ENCODE peak calls at places on chromosomes 6 and 20, in five cellular contexts. E, A, T, U and O are unnamed samples.

GRCh38 chr20:17059465-17059864 is 167.4 kb upstream of the PCSK2 start:
- DNase-seq in E (peak), A (no peak), T (no peak), U (no peak), O (no peak)

GRCh38 chr20:38915355-38915754 is 10.9 kb upstream of the FAM83D start:
- DNase-seq in E (no peak), A (no peak), T (no peak), U (no peak), O (no peak)

GRCh38 chr20:29878777-29879442 is 1378.6 kb upstream of the DEFB115 start:
- DNase-seq in E (no peak), A (peak), T (no peak), U (no peak), O (no peak)

GRCh38 chr6:12371151-12371550 is 81.0 kb downstream of the EDN1 start:
- DNase-seq in E (peak), A (no peak), T (no peak), U (no peak), O (no peak)

GRCh38 chr20:19431308-19431685 is 218.9 kb downstream of the SLC24A3 start:
- DNase-seq in E (no peak), A (no peak), T (no peak), U (no peak), O (no peak)

GRCh38 chr6:342832-343179 is 48.7 kb upstream of the IRF4 start:
- DNase-seq in E (no peak), A (no peak), T (no peak), U (no peak), O (no peak)

GRCh38 chr6:31727717-31728671 is 1.1 kb downstream of the DDAH2 start:
- DNase-seq in E (no peak), A (no peak), T (no peak), U (no peak), O (no peak)

GRCh38 chr6:102488729-102489128 is 1095.2 kb downstream of the GRIK2 start:
- DNase-seq in E (no peak), A (no peak), T (no peak), U (no peak), O (no peak)

GRCh38 chr20:1306316-1307135 is 22.4 kb downstream of the SDCBP2 start:
- DNase-seq in E (no peak), A (no peak), T (no peak), U (no peak), O (no peak)

GRCh38 chr6:47817749-47818148 is 35.9 kb downstream of the OPN5 start:
- DNase-seq in E (no peak), A (no peak), T (no peak), U (no peak), O (no peak)

GRCh38 chr20:48959902-48960550 is 38.5 kb downstream of the ARFGEF2 start:
- DNase-seq in E (no peak), A (no peak), T (no peak), U (no peak), O (no peak)

GRCh38 chr20:6994452-6994851 is 227.0 kb downstream of the BMP2 start:
- DNase-seq in E (peak), A (no peak), T (no peak), U (no peak), O (no peak)

GRCh38 chr20:36700438-36700837 is 45.5 kb downstream of the NDRG3 start:
- DNase-seq in E (no peak), A (no peak), T (no peak), U (no peak), O (no peak)

GRCh38 chr6:113879186-113880096 is 22.3 kb downstream of the MARCKS start:
- DNase-seq in E (peak), A (peak), T (no peak), U (no peak), O (peak)

GRCh38 chr6:12865117-12865516 is 148.6 kb downstream of the PHACTR1 start:
- DNase-seq in E (no peak), A (no peak), T (no peak), U (no peak), O (no peak)

GRCh38 chr20:13685623-13686022 is 46.9 kb upstream of the TASP1 start:
- DNase-seq in E (no peak), A (no peak), T (no peak), U (no peak), O (no peak)

GRCh38 chr6:14046476-14047068 is 71.0 kb upstream of the CD83 start:
- DNase-seq in E (peak), A (peak), T (no peak), U (peak), O (peak)

GRCh38 chr6:6930223-6930880 is 177.4 kb upstream of the RREB1 start:
- DNase-seq in E (no peak), A (no peak), T (no peak), U (no peak), O (no peak)

GRCh38 chr6:10418862-10419748 is 4.2 kb upstream of the TFAP2A start:
- DNase-seq in E (peak), A (peak), T (no peak), U (no peak), O (no peak)

GRCh38 chr6:131680868-131681267 is 20.3 kb downstream of the OR2A4 start:
- DNase-seq in E (no peak), A (no peak), T (no peak), U (no peak), O (no peak)

GRCh38 chr6:12296255-12296573 is 6.1 kb downstream of the EDN1 start:
- DNase-seq in E (peak), A (no peak), T (no peak), U (no peak), O (peak)

GRCh38 chr20:41086402-41087324 is 50.7 kb upstream of the PLCG1 start:
- DNase-seq in E (no peak), A (no peak), T (no peak), U (no peak), O (no peak)

GRCh38 chr20:40547492-40548129 is 141.4 kb downstream of the MAFB start:
- DNase-seq in E (no peak), A (no peak), T (no peak), U (no peak), O (no peak)

GRCh38 chr6:34601706-34602105 is 45.6 kb upstream of the SPDEF start:
- DNase-seq in E (no peak), A (no peak), T (no peak), U (no peak), O (no peak)

GRCh38 chr20:37922016-37922415 is 19.1 kb downstream of the VSTM2L start:
- DNase-seq in E (no peak), A (peak), T (no peak), U (no peak), O (no peak)

GRCh38 chr20:23187759-23188158 is 101.6 kb upstream of the CD93 start:
- DNase-seq in E (peak), A (no peak), T (peak), U (no peak), O (peak)

GRCh38 chr20:51720854-51721253 is 47.3 kb downstream of the ATP9A start:
- DNase-seq in E (no peak), A (no peak), T (no peak), U (no peak), O (no peak)

GRCh38 chr6:82818727-82819126 is 246.9 kb downstream of the UBE3D start:
- DNase-seq in E (peak), A (no peak), T (no peak), U (no peak), O (no peak)

GRCh38 chr6:36590237-36590636 is 3.9 kb upstream of the SRSF3 start:
- DNase-seq in E (peak), A (no peak), T (no peak), U (no peak), O (no peak)

GRCh38 chr6:134537146-134537555 is 219.2 kb upstream of the SGK1 start:
- DNase-seq in E (peak), A (no peak), T (no peak), U (no peak), O (no peak)

GRCh38 chr6:159056432-159056831 is 11.6 kb upstream of the TAGAP start:
- DNase-seq in E (no peak), A (no peak), T (no peak), U (no peak), O (no peak)

GRCh38 chr20:23361651-23362391 is at the start of gene GZF1:
- DNase-seq in E (peak), A (peak), T (peak), U (peak), O (peak)

GRCh38 chr6:71400852-71401251 is 112.2 kb downstream of the OGFRL1 start:
- DNase-seq in E (no peak), A (no peak), T (no peak), U (no peak), O (no peak)

GRCh38 chr6:137389150-137389664 is 105.0 kb downstream of the OLIG3 start:
- DNase-seq in E (peak), A (peak), T (no peak), U (peak), O (no peak)

GRCh38 chr20:45311589-45312211 is 3.6 kb upstream of the MATN4 start:
- DNase-seq in E (peak), A (peak), T (peak), U (no peak), O (peak)

GRCh38 chr6:154156135-154156948 is 117.3 kb downstream of the OPRM1 start:
- DNase-seq in E (peak), A (peak), T (no peak), U (peak), O (peak)

GRCh38 chr6:2862712-2863174 is 21.1 kb upstream of the SERPINB1 start:
- DNase-seq in E (no peak), A (peak), T (no peak), U (no peak), O (no peak)